ENCODE peak calls at places on chromosomes 5 and 9, in eight cellular contexts. P is caudate nucleus; G is activated CD8-positive, alpha-beta T cell treated with anti-CD3 and anti-CD28 coated beads, Interleukin-2, amount 10 ng/mL, durations not matched to agents 7 days and 5 days; L is H1; Z is HuH-7.5; T is dermis blood vessel endothelial cell; I is GM20000; A is WTC11. S is an unnamed sample.

GRCh38 chr5:25412116-25412661 is 767.4 kb upstream of the CDH10 start:
- DNase-seq in A (no peak), G (no peak), Z (no peak), T (no peak), I (no peak), L (no peak), P (no peak), S (no peak)

GRCh38 chr5:76290321-76290757 is 112.7 kb upstream of the IQGAP2 start:
- DNase-seq in I (no peak), P (no peak), A (no peak), Z (no peak), T (no peak), G (no peak), L (no peak), S (no peak)

GRCh38 chr5:125326114-125326513 is 579.7 kb upstream of the ZNF608 start:
- DNase-seq in I (no peak), Z (no peak), P (no peak), T (peak), G (no peak), L (no peak), A (no peak), S (peak)

GRCh38 chr9:32579706-32580331 is 6.9 kb upstream of the NDUFB6 start:
- DNase-seq in T (peak), A (peak), Z (no peak), L (no peak), G (peak), I (peak), P (peak), S (no peak)

GRCh38 chr5:73233053-73233460 is 60.1 kb downstream of the TMEM174 start:
- DNase-seq in Z (no peak), A (peak), P (no peak), L (no peak), I (no peak), T (no peak), G (no peak), S (no peak)

GRCh38 chr9:95021166-95021886 is 294.8 kb downstream of the AOPEP start:
- DNase-seq in P (no peak), T (no peak), L (no peak), I (no peak), A (no peak), Z (no peak), G (no peak), S (no peak)

GRCh38 chr5:130337179-130337888 is 433.1 kb downstream of the CHSY3 start:
- DNase-seq in L (no peak), G (no peak), A (no peak), I (no peak), P (no peak), Z (no peak), T (peak), S (peak)

GRCh38 chr5:148848378-148849031 is 22.1 kb downstream of the ADRB2 start:
- DNase-seq in A (no peak), T (no peak), G (peak), P (no peak), Z (no peak), I (no peak), L (no peak), S (no peak)

GRCh38 chr9:13943176-13943575 is 370.8 kb downstream of the NFIB start:
- DNase-seq in A (no peak), G (no peak), P (no peak), I (no peak), Z (no peak), L (no peak), T (peak), S (no peak)

GRCh38 chr9:120610975-120611689 is 31.2 kb upstream of the CDK5RAP2 start:
- DNase-seq in L (no peak), T (peak), I (no peak), P (no peak), Z (no peak), A (no peak), G (no peak), S (no peak)

GRCh38 chr5:95773325-95774059 is 42.4 kb downstream of the RHOBTB3 start:
- DNase-seq in L (no peak), P (no peak), Z (no peak), I (no peak), G (no peak), T (peak), A (no peak), S (peak)

GRCh38 chr9:75889577-75889976 is 896 bp upstream of the PCSK5 start:
- DNase-seq in Z (no peak), P (no peak), A (no peak), I (peak), G (peak), L (no peak), T (no peak), S (no peak)

GRCh38 chr9:109478665-109479380 is 19.3 kb downstream of the PTPN3 start:
- DNase-seq in T (no peak), Z (no peak), A (no peak), P (no peak), I (no peak), G (no peak), L (no peak), S (no peak)

GRCh38 chr9:110994771-110995241 is 43.5 kb downstream of the LPAR1 start:
- DNase-seq in Z (no peak), P (no peak), G (no peak), T (no peak), L (no peak), I (no peak), A (no peak), S (no peak)

GRCh38 chr9:93658184-93658925 is 82.0 kb downstream of the PHF2 start:
- DNase-seq in L (no peak), P (no peak), A (peak), G (no peak), T (no peak), I (no peak), Z (no peak), S (no peak)

GRCh38 chr5:67887648-67888047 is 327.9 kb upstream of the PIK3R1 start:
- DNase-seq in G (no peak), I (no peak), T (no peak), L (no peak), Z (no peak), P (no peak), A (no peak), S (no peak)

GRCh38 chr9:35910613-35911488 is 1.6 kb downstream of the SPAAR start:
- DNase-seq in T (peak), A (no peak), G (peak), P (no peak), I (peak), Z (peak), L (no peak), S (no peak)

GRCh38 chr5:171207256-171207866 is 101.7 kb upstream of the TLX3 start:
- DNase-seq in L (peak), A (no peak), G (peak), P (no peak), I (peak), Z (peak), T (peak), S (peak)

GRCh38 chr9:125436613-125437443 is 175.2 kb downstream of the GAPVD1 start:
- DNase-seq in T (no peak), A (no peak), P (no peak), L (no peak), G (no peak), I (no peak), Z (no peak), S (no peak)

GRCh38 chr5:142722896-142723295 is 37.0 kb upstream of the FGF1 start:
- DNase-seq in L (no peak), Z (no peak), A (no peak), P (no peak), G (no peak), T (no peak), I (no peak), S (no peak)

GRCh38 chr5:147822686-147823491 is 8.6 kb downstream of the SPINK1 start:
- DNase-seq in I (peak), P (peak), T (peak), L (peak), G (peak), Z (no peak), A (peak), S (peak)

GRCh38 chr9:110116543-110116885 is 91.4 kb downstream of the C9orf152 start:
- DNase-seq in I (no peak), G (no peak), A (no peak), T (peak), Z (no peak), P (no peak), L (no peak), S (no peak)

GRCh38 chr5:15584528-15584927 is 84.5 kb downstream of the FBXL7 start:
- DNase-seq in Z (no peak), G (no peak), L (no peak), T (no peak), P (no peak), A (no peak), I (no peak), S (no peak)

GRCh38 chr5:138898742-138899141 is 23.6 kb upstream of the LRRTM2 start:
- DNase-seq in I (no peak), Z (no peak), G (no peak), L (no peak), T (no peak), A (no peak), P (no peak), S (no peak)

GRCh38 chr9:132049900-132050299 is 29.8 kb downstream of the MED27 start:
- DNase-seq in L (no peak), P (no peak), I (no peak), Z (no peak), A (no peak), T (no peak), G (no peak), S (no peak)

GRCh38 chr5:157265714-157266285 is at the start of gene CYFIP2:
- DNase-seq in Z (peak), G (peak), T (peak), I (peak), P (peak), A (peak), L (no peak), S (no peak)

GRCh38 chr5:116887104-116887503 is 312.5 kb upstream of the SEMA6A start:
- DNase-seq in T (no peak), Z (no peak), I (no peak), A (no peak), L (no peak), P (no peak), G (no peak), S (no peak)

GRCh38 chr5:139949710-139950109 is 93.4 kb downstream of the NRG2 start:
- DNase-seq in G (no peak), P (no peak), A (no peak), T (no peak), I (peak), Z (no peak), L (no peak), S (no peak)

GRCh38 chr9:121676916-121677315 is 25.5 kb downstream of the DAB2IP start:
- DNase-seq in A (no peak), P (no peak), T (no peak), L (no peak), I (no peak), G (no peak), Z (no peak), S (no peak)

GRCh38 chr9:91192785-91193657 is 168.7 kb downstream of the AUH start:
- DNase-seq in T (peak), A (peak), L (peak), P (no peak), G (peak), I (peak), Z (peak), S (peak)

GRCh38 chr9:92467041-92467440 is 15.3 kb downstream of the ASPN start:
- DNase-seq in Z (no peak), T (no peak), L (no peak), G (no peak), A (no peak), I (no peak), P (no peak), S (no peak)

GRCh38 chr5:7872517-7873149 is 3.7 kb downstream of the MTRR start:
- DNase-seq in A (no peak), L (no peak), I (no peak), P (no peak), Z (no peak), T (no peak), G (no peak), S (no peak)

GRCh38 chr5:150603052-150603451 is 37.4 kb upstream of the SYNPO start:
- DNase-seq in L (no peak), Z (no peak), A (no peak), T (no peak), P (no peak), G (no peak), I (no peak), S (no peak)

GRCh38 chr5:161846731-161847130 is 1.2 kb upstream of the GABRA1 start:
- DNase-seq in L (no peak), I (no peak), P (no peak), Z (no peak), A (peak), T (no peak), G (no peak), S (no peak)

GRCh38 chr9:131203438-131204219 is 72.7 kb downstream of the FAM78A start:
- DNase-seq in Z (no peak), T (peak), G (no peak), P (no peak), L (no peak), I (peak), A (peak), S (no peak)

GRCh38 chr5:64074533-64074932 is 91.1 kb upstream of the RNF180 start:
- DNase-seq in T (peak), Z (peak), P (no peak), I (peak), G (peak), A (peak), L (no peak), S (no peak)

GRCh38 chr5:45826055-45826454 is 129.9 kb upstream of the HCN1 start:
- DNase-seq in L (no peak), T (no peak), A (no peak), G (no peak), P (no peak), I (no peak), Z (no peak), S (no peak)